ENCODE peak calls at places on chromosome X, in six cellular contexts. V, W, O, F, Q and D are unnamed samples.
A peak's percentile ranks its signal among the peaks of the same experiment; 100 is the strongest.

GRCh38 chrX:105700316-105700715 is 122.0 kb upstream of the NRK start:
- DNase-seq in V (no peak), W (no peak), O (no peak), F (no peak), Q (no peak), D (no peak)

GRCh38 chrX:18390941-18391538 is 34.4 kb upstream of the CDKL5 start:
- DNase-seq in V (peak; percentile 57), W (peak; percentile 36), O (peak; percentile 49), F (peak; percentile 76), Q (peak; percentile 34), D (peak; percentile 82)

GRCh38 chrX:150712619-150713018 is 19.4 kb downstream of the MTMR1 start:
- DNase-seq in V (no peak), W (no peak), O (no peak), F (no peak), Q (no peak), D (no peak)

GRCh38 chrX:134480061-134480460 is 20.1 kb downstream of the HPRT1 start:
- DNase-seq in V (no peak), W (no peak), O (no peak), F (no peak), Q (no peak), D (no peak)

GRCh38 chrX:11064851-11065600 is 46.1 kb upstream of the HCCS start:
- DNase-seq in V (no peak), W (no peak), O (no peak), F (no peak), Q (no peak), D (no peak)

GRCh38 chrX:118534716-118535493 is 39.3 kb downstream of the DOCK11 start:
- DNase-seq in V (no peak), W (no peak), O (no peak), F (no peak), Q (no peak), D (no peak)

GRCh38 chrX:68824565-68825125 is 4.2 kb upstream of the EFNB1 start:
- DNase-seq in V (no peak), W (no peak), O (no peak), F (no peak), Q (no peak), D (no peak)

GRCh38 chrX:63506320-63506719 is 155.2 kb upstream of the SPIN4 start:
- DNase-seq in V (peak; percentile 15), W (no peak), O (peak; percentile 50), F (peak; percentile 33), Q (no peak), D (no peak)

GRCh38 chrX:148470324-148470723 is 30.1 kb upstream of the AFF2 start:
- DNase-seq in V (no peak), W (no peak), O (no peak), F (no peak), Q (no peak), D (no peak)

GRCh38 chrX:71366674-71367256 is 608 bp downstream of the TAF1 start:
- DNase-seq in V (no peak), W (peak; percentile 14), O (peak; percentile 40), F (peak; percentile 32), Q (peak; percentile 14), D (no peak)

GRCh38 chrX:120768681-120769080 is 107.0 kb downstream of the CT47B1 start:
- DNase-seq in V (no peak), W (no peak), O (peak; percentile 77), F (no peak), Q (no peak), D (no peak)

GRCh38 chrX:46366597-46367207 is 178.5 kb downstream of the ZNF674 start:
- DNase-seq in V (no peak), W (no peak), O (no peak), F (no peak), Q (no peak), D (no peak)

GRCh38 chrX:48025561-48025960 is 18.8 kb downstream of the SPACA5 start:
- DNase-seq in V (peak; percentile 64), W (no peak), O (peak; percentile 63), F (peak; percentile 72), Q (no peak), D (no peak)

GRCh38 chrX:56764153-56764974 is 35.3 kb downstream of the NBDY start:
- DNase-seq in V (peak; percentile 19), W (peak; percentile 21), O (peak; percentile 64), F (peak; percentile 92), Q (peak; percentile 50), D (peak; percentile 79)

GRCh38 chrX:20742106-20742505 is 475.4 kb upstream of the RPS6KA3 start:
- DNase-seq in V (no peak), W (no peak), O (no peak), F (no peak), Q (no peak), D (no peak)

GRCh38 chrX:150450519-150451177 is 87.5 kb downstream of the MAMLD1 start:
- DNase-seq in V (no peak), W (no peak), O (no peak), F (no peak), Q (no peak), D (peak; percentile 32)

GRCh38 chrX:149641832-149642231 is 10.2 kb upstream of the TMEM185A start:
- DNase-seq in V (no peak), W (no peak), O (no peak), F (no peak), Q (no peak), D (no peak)

GRCh38 chrX:150897371-150898319 is 823 bp downstream of the CD99L2 start:
- DNase-seq in V (no peak), W (no peak), O (peak; percentile 62), F (peak; percentile 56), Q (peak; percentile 40), D (no peak)

GRCh38 chrX:70907900-70908299 is 611 bp downstream of the TEX11 start:
- DNase-seq in V (no peak), W (no peak), O (no peak), F (no peak), Q (no peak), D (no peak)

DNA sequence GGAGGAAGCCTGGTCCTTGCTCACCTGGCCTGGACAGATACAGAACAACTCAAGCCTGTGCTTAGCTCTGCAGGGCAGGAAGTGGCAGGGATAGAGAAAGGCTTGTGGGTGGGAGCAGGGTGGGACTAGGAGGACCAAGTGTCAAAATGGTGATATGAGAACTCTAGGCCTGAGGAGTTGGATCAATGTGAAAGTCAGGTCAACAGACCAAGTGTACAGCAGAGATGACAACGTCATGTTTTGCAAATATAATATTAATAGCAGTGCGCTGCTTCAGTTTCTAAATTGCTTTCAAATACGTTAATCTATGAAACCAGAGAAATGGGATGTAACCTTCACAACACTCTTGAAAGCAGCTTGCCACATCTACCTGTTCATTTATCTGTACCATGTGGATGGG is 114.2 kb upstream of the MAP3K15 start:
- DNase-seq in V (no peak), W (no peak), O (no peak), F (peak; percentile 68), Q (no peak), D (no peak)
- H3K4me3 ChIP-seq in V (no peak overlapping the region), W (no peak overlapping the region), O (no peak overlapping the region), F (no peak overlapping the region), Q (no peak overlapping the region), D (no peak overlapping the region)

DNA sequence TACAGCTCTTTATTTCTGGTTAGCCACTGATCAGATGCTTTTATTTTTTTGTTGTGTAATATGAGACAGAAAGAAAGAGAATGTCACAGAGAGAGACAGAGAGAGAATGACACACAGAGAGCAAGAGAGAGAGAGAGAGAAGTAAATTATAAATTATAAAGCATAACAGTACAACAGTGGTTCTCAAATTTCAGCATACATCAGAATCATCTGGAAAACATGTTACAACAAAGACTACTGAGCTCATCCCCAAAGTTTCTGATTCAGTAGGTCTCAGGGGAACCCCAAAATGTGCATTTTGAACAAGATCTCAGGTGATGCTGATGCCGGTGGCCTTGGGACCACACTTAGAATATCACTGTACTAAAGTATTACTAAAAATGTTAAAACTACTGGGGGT is 245.8 kb upstream of the DIAPH2 start:
- DNase-seq in V (no peak), W (no peak), O (no peak), F (no peak), Q (no peak), D (no peak)
- H3K4me3 ChIP-seq in V (no peak overlapping the region), W (no peak overlapping the region), O (no peak overlapping the region), F (no peak overlapping the region), Q (no peak overlapping the region), D (no peak overlapping the region)

GRCh38 chrX:40081679-40082068 is 16.1 kb downstream of the BCOR start:
- DNase-seq in V (no peak), W (no peak), O (no peak), F (no peak), Q (no peak), D (no peak)

GRCh38 chrX:40084471-40084870 is 13.3 kb downstream of the BCOR start:
- DNase-seq in V (no peak), W (no peak), O (no peak), F (no peak), Q (no peak), D (no peak)

GRCh38 chrX:40083979-40084359 is 13.8 kb downstream of the BCOR start:
- DNase-seq in V (no peak), W (no peak), O (no peak), F (no peak), Q (no peak), D (no peak)

GRCh38 chrX:40082447-40083119 is 15.2 kb downstream of the BCOR start:
- DNase-seq in V (no peak), W (peak; percentile 38), O (no peak), F (no peak), Q (no peak), D (no peak)

GRCh38 chrX:40083120-40083978 is 14.4 kb downstream of the BCOR start:
- DNase-seq in V (no peak), W (peak; percentile 35), O (no peak), F (no peak), Q (no peak), D (no peak)
- H3K4me3 ChIP-seq in V (no peak overlapping the region), W (peak overlapping the region; percentile 52), O (no peak overlapping the region), F (no peak overlapping the region), Q (peak overlapping the region; percentile 50), D (peak overlapping the region; percentile 25)

GRCh38 chrX:122220644-122221373 is 963.3 kb upstream of the GRIA3 start:
- DNase-seq in V (no peak), W (no peak), O (no peak), F (no peak), Q (no peak), D (no peak)
- H3K4me3 ChIP-seq in V (no peak overlapping the region), W (no peak overlapping the region), O (no peak overlapping the region), F (no peak overlapping the region), Q (no peak overlapping the region), D (no peak overlapping the region)

GRCh38 chrX:49977319-49978090 is 55.1 kb downstream of the CLCN5 start:
- DNase-seq in V (no peak), W (no peak), O (no peak), F (peak; percentile 0), Q (peak; percentile 16), D (no peak)
- H3K4me3 ChIP-seq in V (no peak overlapping the region), W (no peak overlapping the region), O (no peak overlapping the region), F (no peak overlapping the region), Q (no peak overlapping the region), D (no peak overlapping the region)

GRCh38 chrX:103414561-103414960 is 38.2 kb downstream of the BEX3 start:
- DNase-seq in V (no peak), W (no peak), O (no peak), F (no peak), Q (no peak), D (no peak)
- H3K4me3 ChIP-seq in V (no peak overlapping the region), W (no peak overlapping the region), O (no peak overlapping the region), F (no peak overlapping the region), Q (no peak overlapping the region), D (no peak overlapping the region)